ENCODE peak calls at places on chromosomes 12 and 14, in ten cellular contexts. E is cardiac fibroblast, L is tibial artery, C is RWPE2, H is MM.1S, Y is brain microvascular endothelial cell, S is endothelial cell of umbilical vein, G is IMR-90, N is WERI-Rb-1, A is cardiac muscle cell. Z is an unnamed sample.

GRCh38 chr12:93085383-93086287 is 156.5 kb upstream of the EEA1 start:
- DNase-seq in G (no peak), L (no peak), C (no peak), H (no peak), Y (peak; percentile 31), E (no peak), S (no peak), N (no peak), A (no peak), Z (no peak)

GRCh38 chr12:117165342-117165741 is 24.9 kb downstream of the FBXO21 start:
- DNase-seq in L (no peak), C (no peak), G (no peak), Y (no peak), H (no peak), S (no peak), E (no peak), A (no peak), N (no peak), Z (no peak)

GRCh38 chr14:22471545-22472121 is 117.4 kb downstream of the DAD1 start:
- DNase-seq in L (no peak), G (peak; percentile 32), E (peak; percentile 36), A (peak; percentile 65), H (no peak), N (peak; percentile 82), C (no peak), S (peak; percentile 32), Y (peak; percentile 49), Z (peak; percentile 65)

GRCh38 chr12:46990211-46990610 is 89.2 kb upstream of the PCED1B start:
- DNase-seq in C (no peak), N (no peak), L (no peak), H (no peak), A (no peak), Y (no peak), G (no peak), S (no peak), E (no peak), Z (no peak)

GRCh38 chr12:62720661-62721330 is 214.2 kb downstream of the PPM1H start:
- DNase-seq in G (peak; percentile 83), Y (no peak), A (no peak), S (peak; percentile 48), N (peak; percentile 78), C (no peak), L (no peak), E (peak; percentile 73), H (no peak), Z (peak; percentile 46)

GRCh38 chr12:62426095-62426488 is 40.5 kb upstream of the MON2 start:
- DNase-seq in L (no peak), S (no peak), E (peak; percentile 56), N (no peak), H (no peak), Y (peak; percentile 9), A (no peak), G (peak; percentile 4), C (no peak), Z (peak; percentile 14)

GRCh38 chr14:99684356-99684952 is 356 bp downstream of the CYP46A1 start:
- DNase-seq in Y (no peak), G (peak; percentile 8), H (no peak), S (no peak), A (no peak), N (no peak), C (no peak), L (no peak), E (no peak), Z (no peak)

GRCh38 chr12:103742349-103742784 is 98.7 kb downstream of the NT5DC3 start:
- DNase-seq in H (no peak), G (no peak), L (no peak), E (peak; percentile 12), N (no peak), Y (no peak), A (no peak), C (no peak), S (peak; percentile 35), Z (no peak)

GRCh38 chr12:132622437-132623071 is 4.0 kb downstream of the P2RX2 start:
- DNase-seq in E (peak; percentile 77), C (no peak), A (no peak), N (no peak), G (peak; percentile 94), Y (peak; percentile 76), H (no peak), S (no peak), L (no peak), Z (peak; percentile 64)

GRCh38 chr14:73452341-73453191 is 5.8 kb downstream of the NUMB start:
- DNase-seq in A (no peak), C (no peak), N (no peak), G (peak; percentile 97), Y (peak; percentile 83), L (no peak), S (peak; percentile 78), H (no peak), E (peak; percentile 95), Z (peak; percentile 88)

GRCh38 chr14:90536511-90537191 is 139.8 kb downstream of the CALM1 start:
- DNase-seq in S (no peak), G (no peak), E (no peak), L (no peak), N (no peak), Y (no peak), H (no peak), C (no peak), A (no peak), Z (no peak)

GRCh38 chr14:88166616-88167015 is 156.5 kb downstream of the KCNK10 start:
- DNase-seq in A (no peak), H (no peak), G (peak; percentile 11), Y (no peak), S (no peak), N (no peak), C (no peak), E (peak; percentile 38), L (no peak), Z (peak; percentile 4)

GRCh38 chr14:88352299-88353097 is 29.4 kb upstream of the KCNK10 start:
- DNase-seq in L (no peak), A (peak; percentile 11), H (no peak), N (no peak), Y (no peak), E (peak; percentile 77), S (no peak), C (no peak), G (peak; percentile 11), Z (peak; percentile 1)

GRCh38 chr12:86137936-86138335 is 118.3 kb downstream of the MGAT4C start:
- DNase-seq in L (no peak), Y (peak; percentile 11), S (peak; percentile 70), A (no peak), H (no peak), G (peak; percentile 73), E (peak; percentile 20), N (no peak), C (no peak), Z (peak; percentile 52)

GRCh38 chr12:86139671-86140070 is 116.5 kb downstream of the MGAT4C start:
- DNase-seq in A (no peak), G (peak; percentile 25), H (no peak), N (no peak), L (no peak), C (no peak), S (no peak), E (no peak), Y (no peak), Z (no peak)

GRCh38 chr12:86138770-86139169 is 117.4 kb downstream of the MGAT4C start:
- DNase-seq in C (no peak), N (no peak), G (no peak), S (no peak), H (no peak), A (no peak), Y (no peak), L (no peak), E (no peak), Z (no peak)

GRCh38 chr12:86134571-86134970 is 121.6 kb downstream of the MGAT4C start:
- DNase-seq in Y (peak; percentile 43), H (no peak), N (no peak), A (no peak), C (no peak), E (peak; percentile 1), G (peak; percentile 35), L (no peak), S (no peak), Z (peak; percentile 16)
- TF ChIP-seq CTCF in Y (no peak), H (no peak), N (no peak), A (no peak), C (no peak), E (no peak), G (no peak), L (no peak), S (no peak), Z (no peak)

DNA sequence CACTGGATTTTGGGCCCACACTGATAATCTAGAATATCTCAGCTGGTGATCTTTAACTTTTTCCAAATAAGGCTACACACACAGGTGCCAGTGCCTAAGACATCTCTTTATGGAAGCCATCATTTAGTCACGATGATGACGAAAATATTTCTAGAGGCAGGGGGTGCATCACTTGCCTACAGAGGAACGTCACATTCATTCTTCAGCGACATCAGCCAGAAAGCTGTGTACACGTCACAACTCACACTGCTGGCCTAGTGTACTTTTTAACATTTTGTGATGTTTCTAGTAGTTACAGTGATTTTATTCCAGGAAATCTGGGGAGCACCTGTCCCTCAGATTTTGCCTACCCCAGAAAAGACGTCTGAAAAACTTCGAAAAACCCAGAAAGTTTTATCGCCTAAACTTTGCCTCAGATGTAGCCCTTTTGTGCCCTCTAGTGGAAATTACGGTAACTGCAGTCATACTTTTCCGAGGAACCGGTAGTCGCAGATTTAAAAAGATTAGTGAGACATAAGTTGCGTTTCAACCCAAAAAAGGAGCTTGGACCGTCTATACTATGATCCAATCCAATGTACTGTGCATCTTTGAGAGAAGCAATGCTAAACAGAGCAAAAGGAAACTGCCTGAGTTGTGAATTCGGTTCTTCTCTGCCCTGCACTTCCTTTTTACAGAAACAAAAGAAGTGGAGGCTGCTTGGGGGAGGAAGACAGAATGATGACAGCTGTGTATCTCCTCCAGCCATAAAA is 64.3 kb upstream of the STON2 start:
- DNase-seq in A (peak; percentile 65), N (peak; percentile 42), E (peak; percentile 77), H (peak; percentile 74), L (no peak), C (no peak), S (peak; percentile 79), Y (peak; percentile 65), G (peak; percentile 64), Z (peak; percentile 71)
- H3K4me3 ChIP-seq in A (peak overlapping the region; percentile 21), N (peak overlapping the region; percentile 44), E (peak overlapping the region; percentile 43), H (peak overlapping the region; percentile 69), L (peak overlapping the region; percentile 29), C (peak overlapping the region; percentile 14), S (peak overlapping the region; percentile 38), Y (peak overlapping the region; percentile 36), G (peak overlapping the region; percentile 51), Z (peak overlapping the region; percentile 43)

DNA sequence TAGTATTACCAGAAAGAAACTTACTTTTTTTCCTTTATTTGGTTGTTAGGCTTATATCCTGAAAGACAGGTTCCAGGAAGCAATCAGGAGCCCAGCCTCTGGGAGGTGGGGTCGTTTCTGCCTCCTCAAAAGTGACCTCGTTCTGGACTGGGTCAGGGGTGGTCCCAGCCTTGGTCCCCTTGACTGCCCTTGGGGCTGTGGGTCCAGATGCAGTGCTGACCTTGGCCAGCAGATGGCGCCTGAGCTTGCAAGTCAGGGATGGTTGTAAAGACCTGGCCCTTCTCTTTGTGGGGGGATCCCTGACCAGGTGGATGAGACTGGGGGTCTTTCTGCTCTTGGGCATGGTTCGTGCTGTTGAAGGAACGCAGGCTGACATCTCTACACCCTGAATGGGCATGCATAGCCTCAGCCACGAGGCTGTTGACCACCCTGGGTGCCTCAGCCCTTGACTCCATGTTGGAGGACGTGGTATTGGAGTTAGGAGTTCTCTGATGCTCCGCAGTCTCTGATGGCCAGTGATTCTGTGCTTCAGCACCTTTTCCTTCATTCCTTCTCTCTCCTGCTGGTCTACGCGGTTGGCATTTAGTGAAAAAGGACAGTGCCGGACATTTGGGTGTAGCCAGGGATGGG is 62.4 kb downstream of the ADCK1 start:
- DNase-seq in G (peak; percentile 49), H (peak; percentile 36), Y (peak; percentile 56), L (peak; percentile 77), E (peak; percentile 72), C (peak; percentile 80), N (peak; percentile 88), A (peak; percentile 78), S (peak; percentile 57), Z (peak; percentile 65)
- TF ChIP-seq CTCF in G (peak; percentile 80), H (peak; percentile 82), Y (peak; percentile 100), L (peak; percentile 87), E (peak; percentile 98), C (peak; percentile 98), N (peak; percentile 94), A (peak; percentile 99), S (peak; percentile 99), Z (peak; percentile 99)

GRCh38 chr14:65703996-65704395 is 291.5 kb downstream of the FUT8 start:
- DNase-seq in G (peak; percentile 34), C (no peak), L (no peak), Y (no peak), E (peak; percentile 27), H (no peak), A (no peak), N (no peak), S (no peak), Z (peak; percentile 5)
- H3K4me3 ChIP-seq in G (no peak overlapping the region), C (no peak overlapping the region), L (no peak overlapping the region), Y (no peak overlapping the region), E (no peak overlapping the region), H (no peak overlapping the region), A (no peak overlapping the region), N (no peak overlapping the region), S (no peak overlapping the region), Z (no peak overlapping the region)